ENCODE peak calls at places on chromosomes 16 and 17, in eight cellular contexts. H, G, N, X, I, O, C and T are unnamed samples. For H3K4me1, the result is how much of the 10 kb centered on the place peaks cover.

GRCh38 chr17:11558681-11559234 is 39.5 kb upstream of the DNAH9 start:
- DNase-seq in H (no peak), G (no peak), N (no peak), X (no peak), I (no peak), O (no peak), C (no peak), T (no peak)

GRCh38 chr17:29076722-29077121 is 33.8 kb downstream of the PIPOX start:
- DNase-seq in H (no peak), G (no peak), N (no peak), X (no peak), I (no peak), O (peak), C (peak), T (no peak)

GRCh38 chr17:2174471-2175293 is 119.8 kb downstream of the HIC1 start:
- DNase-seq in H (no peak), G (peak), N (no peak), X (peak), I (no peak), O (no peak), C (peak), T (peak)

GRCh38 chr17:19762515-19762961 is 14.4 kb upstream of the ALDH3A1 start:
- DNase-seq in H (peak), G (peak), N (peak), X (peak), I (peak), O (peak), C (peak), T (peak)

GRCh38 chr17:18967806-18968744 is 16.1 kb downstream of the SLC5A10 start:
- DNase-seq in H (peak), G (no peak), N (no peak), X (peak), I (no peak), O (no peak), C (no peak), T (peak)

GRCh38 chr16:61836804-61837398 is 199.3 kb downstream of the CDH8 start:
- DNase-seq in H (no peak), G (no peak), N (no peak), X (peak), I (peak), O (peak), C (peak), T (no peak)

GRCh38 chr16:24539850-24540484 is 601 bp downstream of the RBBP6 start:
- DNase-seq in H (no peak), G (peak), N (peak), X (peak), I (no peak), O (peak), C (peak), T (peak)

GRCh38 chr17:48546924-48547838 is 2.3 kb upstream of the HOXB2 start:
- DNase-seq in H (no peak), G (peak), N (no peak), X (no peak), I (no peak), O (no peak), C (no peak), T (no peak)

GRCh38 chr17:75762513-75763268 is 2.3 kb downstream of the GALK1 start:
- DNase-seq in H (no peak), G (no peak), N (no peak), X (no peak), I (no peak), O (no peak), C (no peak), T (peak)

GRCh38 chr16:7482596-7483290 is 150.1 kb downstream of the RBFOX1 start:
- DNase-seq in H (no peak), G (no peak), N (no peak), X (no peak), I (no peak), O (no peak), C (no peak), T (no peak)

GRCh38 chr16:4386951-4387565 is 15.4 kb downstream of the VASN start:
- DNase-seq in H (no peak), G (no peak), N (no peak), X (no peak), I (no peak), O (no peak), C (no peak), T (no peak)

GRCh38 chr16:3215601-3216262 is 19.2 kb downstream of the ZNF200 start:
- DNase-seq in H (no peak), G (no peak), N (no peak), X (no peak), I (no peak), O (no peak), C (no peak), T (no peak)

GRCh38 chr17:40993856-40994255 is at the start of gene KRTAP3-3:
- DNase-seq in H (no peak), G (no peak), N (no peak), X (no peak), I (no peak), O (no peak), C (no peak), T (no peak)

GRCh38 chr16:15715221-15715620 is 65.2 kb downstream of the NDE1 start:
- DNase-seq in H (no peak), G (no peak), N (no peak), X (no peak), I (no peak), O (no peak), C (no peak), T (no peak)

GRCh38 chr17:13864551-13864950 is 204.8 kb upstream of the COX10 start:
- DNase-seq in H (peak), G (peak), N (no peak), X (no peak), I (no peak), O (no peak), C (no peak), T (no peak)

GRCh38 chr17:29909604-29910003 is 20.4 kb downstream of the SSH2 start:
- DNase-seq in H (peak), G (peak), N (no peak), X (no peak), I (no peak), O (no peak), C (no peak), T (no peak)

GRCh38 chr17:79632432-79632735 is 21.5 kb upstream of the RBFOX3 start:
- DNase-seq in H (no peak), G (no peak), N (no peak), X (no peak), I (no peak), O (no peak), C (no peak), T (peak)

GRCh38 chr17:40547079-40547784 is 18.0 kb downstream of the CCR7 start:
- DNase-seq in H (no peak), G (no peak), N (peak), X (no peak), I (no peak), O (no peak), C (no peak), T (no peak)

DNA sequence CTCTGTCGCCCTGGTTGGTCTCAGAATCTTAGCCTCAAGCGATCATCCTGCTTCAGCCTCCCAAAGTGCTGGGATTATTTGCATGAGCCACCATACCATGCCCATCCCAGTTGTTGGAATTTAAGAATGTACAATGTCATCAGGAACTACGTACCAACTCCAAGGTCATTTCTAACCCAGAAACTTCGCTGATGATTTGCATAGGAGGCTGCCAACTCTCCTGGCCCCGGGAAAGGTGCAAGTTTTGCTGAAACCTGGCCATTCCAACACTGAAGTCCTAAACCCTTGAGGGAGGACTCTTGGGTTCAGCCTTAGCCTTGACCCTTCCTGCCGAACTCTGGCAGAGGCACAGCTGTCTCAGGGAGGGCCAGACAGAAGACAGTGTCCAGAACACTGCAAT is 2.9 kb upstream of the KIFC3 start:
- DNase-seq in H (no peak), G (no peak), N (no peak), X (no peak), I (no peak), O (no peak), C (no peak), T (peak)
- H3K4me1 ChIP-seq in H (half or more), G (under half), N (under half), X (under half), I (under half), O (under half), C (under half), T (under half)

GRCh38 chr16:85912271-85912974 is 13.5 kb downstream of the IRF8 start:
- DNase-seq in H (no peak), G (peak), N (no peak), X (no peak), I (no peak), O (peak), C (no peak), T (no peak)

GRCh38 chr16:85908889-85909584 is 10.1 kb downstream of the IRF8 start:
- DNase-seq in H (no peak), G (no peak), N (no peak), X (no peak), I (no peak), O (no peak), C (no peak), T (no peak)

GRCh38 chr16:85910073-85910853 is 11.3 kb downstream of the IRF8 start:
- DNase-seq in H (no peak), G (no peak), N (no peak), X (no peak), I (no peak), O (no peak), C (no peak), T (no peak)

GRCh38 chr16:85911531-85911930 is 12.6 kb downstream of the IRF8 start:
- DNase-seq in H (no peak), G (no peak), N (no peak), X (no peak), I (no peak), O (no peak), C (no peak), T (peak)

DNA sequence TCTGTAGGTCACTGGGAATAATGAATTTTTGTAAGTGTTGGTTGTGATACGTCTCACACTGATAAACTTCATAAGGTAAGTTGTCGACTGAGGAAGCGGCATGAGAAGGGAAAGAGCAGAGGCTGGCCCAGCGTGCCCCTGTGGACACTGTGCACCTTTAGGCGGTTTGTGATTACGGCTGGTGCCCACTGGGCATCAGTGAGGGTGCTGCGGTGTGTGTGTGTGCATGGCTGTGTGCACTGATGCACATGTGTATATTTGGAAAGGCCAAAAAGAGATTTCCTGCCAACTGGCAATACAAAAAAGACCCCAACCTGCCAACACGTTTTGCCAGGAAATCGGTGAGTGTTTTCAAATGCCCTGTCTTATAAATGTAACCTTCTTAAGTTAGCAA is 11.9 kb downstream of the IRF8 start:
- DNase-seq in H (no peak), G (no peak), N (no peak), X (no peak), I (no peak), O (no peak), C (no peak), T (no peak)
- H3K4me1 ChIP-seq in H (under half), G (under half), N (under half), X (under half), I (under half), O (under half), C (under half), T (under half)

DNA sequence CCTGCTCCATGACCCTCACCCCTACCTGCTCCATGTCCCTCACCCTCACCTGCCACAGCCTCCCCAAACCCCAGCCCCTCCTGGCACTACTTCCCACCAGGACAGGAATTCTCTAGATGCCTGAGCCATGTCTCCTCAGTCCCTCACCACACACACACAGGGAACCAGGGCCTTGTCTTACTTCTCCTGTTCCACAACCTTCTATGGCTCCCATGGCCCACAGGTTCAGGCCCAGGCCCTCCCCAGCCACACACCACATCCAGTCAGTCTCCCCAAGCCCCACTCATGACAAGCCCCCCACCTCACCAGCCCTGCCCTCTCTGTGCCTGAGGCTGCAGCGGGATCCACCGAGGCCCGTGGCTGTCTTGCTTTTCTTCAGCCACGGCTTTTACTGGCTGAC is 3.1 kb upstream of the UBE2I start:
- DNase-seq in H (no peak), G (no peak), N (no peak), X (no peak), I (no peak), O (no peak), C (no peak), T (no peak)
- H3K4me1 ChIP-seq in H (under half), G (under half), N (under half), X (under half), I (under half), O (under half), C (under half), T (under half)

GRCh38 chr16:67421030-67421429 is 4.8 kb upstream of the ZDHHC1 start:
- DNase-seq in H (no peak), G (no peak), N (no peak), X (no peak), I (no peak), O (no peak), C (peak), T (no peak)
- H3K4me1 ChIP-seq in H (under half), G (under half), N (under half), X (under half), I (under half), O (under half), C (under half), T (under half)